ENCODE peak calls at places on chromosomes 6 and 20, in ten cellular contexts. X is HepG2, Z is stomach, L is GM12878, Q is transverse colon, P is suprapubic skin, H is H1, G is SK-N-SH, J is K562, K is esophagus muscularis mucosa. I is an unnamed sample.

GRCh38 chr6:7166410-7167293 is 58.9 kb downstream of the RREB1 start:
- DNase-seq in X (no peak), Z (no peak), L (no peak), Q (peak; percentile 54), P (no peak), H (no peak), G (no peak), J (peak; percentile 84), K (no peak), I (no peak)

GRCh38 chr6:13013681-13014550 is 297.3 kb downstream of the PHACTR1 start:
- DNase-seq in X (no peak), Z (no peak), L (no peak), Q (no peak), P (no peak), H (peak; percentile 72), G (peak; percentile 76), J (no peak), K (peak; percentile 72), I (no peak)

GRCh38 chr6:107129370-107129925 is 14.1 kb upstream of the BEND3 start:
- DNase-seq in X (no peak), Z (no peak), L (no peak), Q (no peak), P (no peak), H (no peak), G (no peak), J (no peak), K (no peak), I (no peak)

GRCh38 chr6:84072452-84072997 is 39.0 kb downstream of the MRAP2 start:
- DNase-seq in X (no peak), Z (no peak), L (no peak), Q (no peak), P (no peak), H (no peak), G (no peak), J (no peak), K (no peak), I (no peak)

GRCh38 chr6:110689275-110689935 is 125.9 kb downstream of the CDK19 start:
- DNase-seq in X (no peak), Z (no peak), L (no peak), Q (no peak), P (no peak), H (no peak), G (no peak), J (no peak), K (no peak), I (no peak)

GRCh38 chr20:50717974-50718761 is 13.2 kb upstream of the PARD6B start:
- DNase-seq in X (no peak), Z (no peak), L (no peak), Q (no peak), P (peak; percentile 37), H (no peak), G (no peak), J (no peak), K (no peak), I (peak; percentile 24)

GRCh38 chr20:40477805-40478204 is 211.2 kb downstream of the MAFB start:
- DNase-seq in X (no peak), Z (no peak), L (no peak), Q (no peak), P (no peak), H (no peak), G (no peak), J (no peak), K (no peak), I (no peak)

GRCh38 chr6:125533710-125534397 is 215.6 kb upstream of the HEY2 start:
- DNase-seq in X (peak; percentile 24), Z (no peak), L (no peak), Q (no peak), P (no peak), H (peak; percentile 57), G (no peak), J (no peak), K (no peak), I (no peak)

GRCh38 chr6:121698617-121699016 is 263.2 kb downstream of the GJA1 start:
- DNase-seq in X (no peak), Z (no peak), L (no peak), Q (no peak), P (no peak), H (no peak), G (no peak), J (no peak), K (no peak), I (no peak)

GRCh38 chr20:37567331-37567665 is 39.6 kb upstream of the BLCAP start:
- DNase-seq in X (no peak), Z (no peak), L (no peak), Q (no peak), P (peak; percentile 12), H (no peak), G (no peak), J (no peak), K (no peak), I (no peak)

DNA sequence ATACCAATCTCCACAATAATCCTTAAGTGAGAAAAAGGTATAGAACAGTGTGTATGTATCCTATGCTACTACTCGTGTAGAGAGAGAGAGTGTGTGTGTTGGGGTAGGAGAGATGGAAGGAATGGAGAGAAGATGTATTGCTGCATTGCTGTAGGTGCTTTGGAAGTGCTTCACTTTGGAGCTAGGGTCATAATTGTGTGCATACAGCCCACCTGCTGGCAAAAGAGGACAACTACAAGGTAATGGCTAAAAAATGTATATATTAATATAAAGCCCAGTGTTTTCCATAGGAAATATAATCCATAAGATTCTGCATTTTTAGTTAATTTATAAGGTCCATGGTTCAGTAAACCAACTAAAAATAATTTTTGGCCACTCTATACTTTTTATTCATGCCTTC is 36.1 kb downstream of the SERAC1 start:
- DNase-seq in X (peak; percentile 58), Z (no peak), L (no peak), Q (no peak), P (no peak), H (no peak), G (peak; percentile 62), J (peak; percentile 31), K (no peak), I (no peak)
- TF ChIP-seq EP300 in X (no peak), Z (no peak), L (no peak), Q (no peak), P (no peak), H (no peak), G (no peak), J (no peak), K (no peak), I (no peak)

GRCh38 chr6:75204222-75204958 is 1.5 kb downstream of the COL12A1 start:
- DNase-seq in X (peak; percentile 40), Z (peak; percentile 69), L (no peak), Q (peak; percentile 72), P (peak; percentile 85), H (peak; percentile 75), G (peak; percentile 74), J (peak; percentile 31), K (peak; percentile 93), I (peak; percentile 93)
- TF ChIP-seq POLR2AphosphoS5 in X (no peak), Z (no peak), L (no peak), Q (no peak), P (no peak), H (no peak), G (no peak), J (no peak), K (peak; percentile 57), I (peak; percentile 4)

DNA sequence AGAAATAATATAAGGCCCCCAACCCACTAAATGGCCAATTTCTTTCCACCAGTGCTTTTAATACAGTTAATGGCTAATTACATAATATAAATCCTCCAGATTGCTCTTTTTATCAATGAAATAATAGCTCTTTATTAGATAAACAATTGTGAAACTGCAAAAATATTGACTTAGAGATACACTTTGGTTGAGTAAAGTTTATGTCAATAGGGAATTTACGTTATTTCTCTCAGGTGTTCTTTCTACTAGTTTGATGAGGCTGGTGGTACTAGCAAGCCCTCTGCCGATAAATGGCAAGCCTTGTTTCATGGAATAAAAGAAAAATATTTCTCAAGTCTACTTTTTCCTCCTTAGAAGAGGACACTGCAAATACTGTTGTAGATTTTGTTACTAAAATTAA is 18.9 kb downstream of the RFX6 start:
- DNase-seq in X (no peak), Z (no peak), L (no peak), Q (no peak), P (no peak), H (no peak), G (no peak), J (no peak), K (no peak), I (no peak)
- H3K4me3 ChIP-seq in X (no peak overlapping the region), Z (no peak overlapping the region), L (no peak overlapping the region), Q (no peak overlapping the region), P (no peak overlapping the region), H (no peak overlapping the region), G (no peak overlapping the region), J (no peak overlapping the region), K (no peak overlapping the region), I (no peak overlapping the region)

GRCh38 chr6:151701820-151702562 is 105.5 kb upstream of the ESR1 start:
- DNase-seq in X (no peak), Z (no peak), L (no peak), Q (no peak), P (no peak), H (no peak), G (no peak), J (no peak), K (no peak), I (no peak)

GRCh38 chr6:151705994-151706733 is 101.3 kb upstream of the ESR1 start:
- DNase-seq in X (no peak), Z (no peak), L (no peak), Q (no peak), P (no peak), H (no peak), G (no peak), J (no peak), K (no peak), I (no peak)

GRCh38 chr6:151704383-151704782 is 103.1 kb upstream of the ESR1 start:
- DNase-seq in X (no peak), Z (no peak), L (no peak), Q (no peak), P (no peak), H (no peak), G (no peak), J (no peak), K (no peak), I (no peak)

GRCh38 chr6:151699719-151700118 is 107.8 kb upstream of the ESR1 start:
- DNase-seq in X (no peak), Z (no peak), L (no peak), Q (no peak), P (no peak), H (no peak), G (no peak), J (no peak), K (no peak), I (no peak)

GRCh38 chr6:151702851-151703629 is 104.4 kb upstream of the ESR1 start:
- DNase-seq in X (no peak), Z (no peak), L (no peak), Q (no peak), P (no peak), H (no peak), G (no peak), J (no peak), K (no peak), I (no peak)
- TF ChIP-seq EP300 in X (no peak), Z (no peak), L (no peak), Q (no peak), P (no peak), H (no peak), G (no peak), J (no peak), K (no peak), I (no peak)

GRCh38 chr6:92864966-92865555 is 554.3 kb downstream of the EPHA7 start:
- DNase-seq in X (no peak), Z (no peak), L (no peak), Q (no peak), P (no peak), H (no peak), G (no peak), J (no peak), K (no peak), I (no peak)
- TF ChIP-seq POLR2AphosphoS5 in X (no peak), Z (no peak), L (no peak), Q (no peak), P (no peak), H (no peak), G (no peak), J (no peak), K (no peak), I (no peak)

I was measured in sigmoid colon.